ENCODE peak calls at places on chromosomes 6 and 20, in eight cellular contexts. G is right cardiac atrium, M is AG09309, H is ELF-1, B is kidney tubule cell, W is tibial nerve, T is RWPE1, X is MCF 10A. Y is an unnamed sample.

GRCh38 chr6:42694586-42694985 is 27.8 kb downstream of the PRPH2 start:
- DNase-seq in G (no peak), M (peak), H (no peak), B (peak), W (no peak), T (peak), X (no peak), Y (no peak)

GRCh38 chr6:151320140-151320539 is 71.2 kb downstream of the ZBTB2 start:
- DNase-seq in G (no peak), M (no peak), H (no peak), B (no peak), W (no peak), T (no peak), X (no peak), Y (no peak)

GRCh38 chr6:45967363-45967762 is 48.3 kb downstream of the CLIC5 start:
- DNase-seq in G (no peak), M (no peak), H (no peak), B (no peak), W (no peak), T (no peak), X (peak), Y (no peak)

GRCh38 chr20:15032352-15032622 is 694.9 kb upstream of the FLRT3 start:
- DNase-seq in G (no peak), M (no peak), H (no peak), B (no peak), W (no peak), T (no peak), X (no peak), Y (no peak)

GRCh38 chr20:43537921-43538854 is 20.6 kb upstream of the SGK2 start:
- DNase-seq in G (peak), M (peak), H (peak), B (peak), W (peak), T (peak), X (peak), Y (no peak)

GRCh38 chr6:135913785-135914184 is 62.3 kb downstream of the PDE7B start:
- DNase-seq in G (no peak), M (no peak), H (no peak), B (no peak), W (no peak), T (no peak), X (no peak), Y (no peak)

GRCh38 chr6:89081129-89081422 is 525 bp downstream of the PNRC1 start:
- DNase-seq in G (no peak), M (no peak), H (no peak), B (no peak), W (no peak), T (no peak), X (no peak), Y (no peak)

GRCh38 chr20:24135786-24136185 is 147.2 kb upstream of the GGTLC1 start:
- DNase-seq in G (no peak), M (no peak), H (no peak), B (no peak), W (no peak), T (no peak), X (no peak), Y (no peak)

GRCh38 chr6:151056230-151056907 is 183.4 kb upstream of the AKAP12 start:
- DNase-seq in G (no peak), M (no peak), H (no peak), B (peak), W (no peak), T (no peak), X (no peak), Y (no peak)

GRCh38 chr6:128508588-128509296 is 11.7 kb downstream of the PTPRK start:
- DNase-seq in G (no peak), M (peak), H (no peak), B (peak), W (no peak), T (peak), X (peak), Y (no peak)

GRCh38 chr6:112037783-112038216 is 16.1 kb upstream of the CCN6 start:
- DNase-seq in G (peak), M (peak), H (peak), B (peak), W (peak), T (peak), X (peak), Y (no peak)

GRCh38 chr6:113556775-113557174 is 300.4 kb upstream of the MARCKS start:
- DNase-seq in G (no peak), M (no peak), H (no peak), B (no peak), W (no peak), T (no peak), X (no peak), Y (no peak)

GRCh38 chr6:34154668-34155447 is 9.0 kb upstream of the GRM4 start:
- DNase-seq in G (peak), M (no peak), H (peak), B (peak), W (no peak), T (peak), X (peak), Y (peak)

GRCh38 chr6:165959627-165960026 is 208.0 kb downstream of the TBXT start:
- DNase-seq in G (no peak), M (no peak), H (no peak), B (no peak), W (no peak), T (no peak), X (no peak), Y (no peak)

GRCh38 chr20:1861996-1862664 is 33.1 kb upstream of the SIRPA start:
- DNase-seq in G (no peak), M (no peak), H (no peak), B (no peak), W (no peak), T (no peak), X (no peak), Y (no peak)

GRCh38 chr6:89037156-89037900 is 43.2 kb upstream of the PNRC1 start:
- DNase-seq in G (no peak), M (no peak), H (peak), B (peak), W (no peak), T (no peak), X (no peak), Y (no peak)

GRCh38 chr6:153392156-153392555 is 261.1 kb upstream of the RGS17 start:
- DNase-seq in G (no peak), M (no peak), H (no peak), B (peak), W (no peak), T (no peak), X (peak), Y (no peak)

GRCh38 chr6:48278261-48278660 is 167.3 kb upstream of the PTCHD4 start:
- DNase-seq in G (no peak), M (no peak), H (no peak), B (no peak), W (no peak), T (no peak), X (no peak), Y (no peak)

GRCh38 chr6:116073765-116074450 is 13.2 kb upstream of the FRK start:
- DNase-seq in G (no peak), M (no peak), H (no peak), B (peak), W (no peak), T (peak), X (peak), Y (no peak)

GRCh38 chr20:40268321-40269075 is 420.5 kb downstream of the MAFB start:
- DNase-seq in G (no peak), M (no peak), H (peak), B (no peak), W (no peak), T (no peak), X (no peak), Y (no peak)

GRCh38 chr20:10177326-10177725 is 41.3 kb upstream of the SNAP25 start:
- DNase-seq in G (no peak), M (no peak), H (no peak), B (no peak), W (no peak), T (no peak), X (no peak), Y (no peak)

GRCh38 chr20:36487069-36487468 is 54.2 kb upstream of the MYL9 start:
- DNase-seq in G (no peak), M (no peak), H (no peak), B (no peak), W (no peak), T (no peak), X (no peak), Y (no peak)

GRCh38 chr6:142045380-142046270 is 87.1 kb upstream of the GJE1 start:
- DNase-seq in G (no peak), M (peak), H (no peak), B (peak), W (no peak), T (peak), X (peak), Y (no peak)

GRCh38 chr6:136344420-136344819 is 54.8 kb upstream of the BCLAF1 start:
- DNase-seq in G (no peak), M (no peak), H (no peak), B (no peak), W (no peak), T (no peak), X (peak), Y (no peak)

GRCh38 chr20:20412750-20413149 is 44.8 kb downstream of the INSM1 start:
- DNase-seq in G (no peak), M (no peak), H (no peak), B (no peak), W (no peak), T (no peak), X (no peak), Y (no peak)

GRCh38 chr6:170229396-170229795 is 61.5 kb downstream of the DLL1 start:
- DNase-seq in G (no peak), M (no peak), H (no peak), B (no peak), W (no peak), T (no peak), X (no peak), Y (no peak)

GRCh38 chr20:8234580-8234979 is 102.5 kb downstream of the PLCB1 start:
- DNase-seq in G (no peak), M (no peak), H (no peak), B (no peak), W (no peak), T (no peak), X (no peak), Y (no peak)

GRCh38 chr6:62492192-62492822 is 206.3 kb upstream of the KHDRBS2 start:
- DNase-seq in G (peak), M (no peak), H (no peak), B (no peak), W (no peak), T (no peak), X (no peak), Y (no peak)

GRCh38 chr6:123127807-123128206 is 131.8 kb downstream of the CLVS2 start:
- DNase-seq in G (no peak), M (no peak), H (no peak), B (no peak), W (no peak), T (no peak), X (peak), Y (no peak)

GRCh38 chr20:22430154-22430745 is 154.1 kb downstream of the FOXA2 start:
- DNase-seq in G (no peak), M (no peak), H (peak), B (peak), W (no peak), T (peak), X (peak), Y (no peak)